ENCODE peak calls at places on chromosomes 3 and 15, in nine cellular contexts. P is stomach, R is Peyer's patch, V is endodermal cell, I is cardiac muscle cell, C is psoas muscle, B is OCI-LY7, G is thyroid gland, Q is heart right ventricle. Y is an unnamed sample.
A peak's percentile ranks its signal among the peaks of the same experiment; 100 is the strongest.

GRCh38 chr3:4550957-4551754 is 58.0 kb downstream of the ITPR1 start:
- DNase-seq in P (no peak), R (no peak), I (no peak), V (no peak), G (no peak), B (no peak), Q (peak; percentile 24), C (no peak), Y (no peak)

GRCh38 chr3:146895026-146895749 is 290.0 kb upstream of the PLSCR5 start:
- DNase-seq in V (no peak), C (no peak), P (no peak), R (no peak), Q (no peak), I (no peak), B (no peak), G (no peak), Y (no peak)

GRCh38 chr3:184443831-184444230 is 64.0 kb downstream of the CHRD start:
- DNase-seq in C (no peak), R (no peak), V (no peak), I (no peak), Q (no peak), B (no peak), P (no peak), G (no peak), Y (no peak)

GRCh38 chr3:186298876-186299275 is 63.2 kb downstream of the DGKG start:
- DNase-seq in V (no peak), R (no peak), Q (no peak), P (no peak), C (no peak), I (no peak), B (no peak), G (no peak), Y (no peak)

GRCh38 chr3:121482651-121483050 is 63.1 kb downstream of the POLQ start:
- DNase-seq in Q (no peak), V (no peak), G (no peak), R (no peak), B (no peak), P (no peak), I (no peak), C (no peak), Y (no peak)

GRCh38 chr3:182583545-182583944 is 209.8 kb upstream of the ATP11B start:
- DNase-seq in C (no peak), I (no peak), V (no peak), G (no peak), R (no peak), P (no peak), Q (no peak), B (no peak), Y (no peak)

GRCh38 chr3:100600181-100601042 is 9.0 kb upstream of the ADGRG7 start:
- DNase-seq in B (no peak), P (no peak), Q (no peak), V (no peak), R (peak; percentile 79), C (no peak), I (no peak), G (no peak), Y (no peak)

GRCh38 chr3:119206611-119207511 is 33.5 kb downstream of the UPK1B start:
- DNase-seq in G (no peak), C (no peak), V (peak; percentile 86), Q (no peak), R (no peak), P (no peak), I (peak; percentile 8), B (no peak), Y (no peak)

GRCh38 chr3:42056840-42057239 is 34.3 kb upstream of the TRAK1 start:
- DNase-seq in C (no peak), I (no peak), P (no peak), G (no peak), R (no peak), B (no peak), Q (no peak), V (no peak), Y (no peak)

GRCh38 chr3:125434582-125435011 is 59.5 kb upstream of the ZNF148 start:
- DNase-seq in Q (no peak), R (no peak), B (no peak), G (no peak), V (no peak), P (no peak), C (no peak), I (no peak), Y (no peak)

GRCh38 chr3:64915778-64916177 is 228.0 kb upstream of the ADAMTS9 start:
- DNase-seq in V (no peak), P (no peak), C (no peak), G (no peak), Q (no peak), B (no peak), I (no peak), R (no peak), Y (no peak)

GRCh38 chr15:67836134-67836455 is 3.8 kb downstream of the RNU6-1 start:
- DNase-seq in R (no peak), C (no peak), I (no peak), G (no peak), B (no peak), P (no peak), Q (no peak), V (no peak), Y (no peak)

GRCh38 chr3:99625643-99626414 is 12.6 kb upstream of the COL8A1 start:
- DNase-seq in G (no peak), I (no peak), R (no peak), B (no peak), V (no peak), P (no peak), C (no peak), Q (no peak), Y (no peak)

GRCh38 chr3:185656321-185656840 is 70.3 kb downstream of the SENP2 start:
- DNase-seq in R (no peak), C (peak; percentile 64), B (no peak), Q (no peak), I (no peak), P (no peak), V (no peak), G (no peak), Y (peak; percentile 31)

GRCh38 chr15:80588801-80589200 is 106.3 kb upstream of the ABHD17C start:
- DNase-seq in G (no peak), B (no peak), R (no peak), C (no peak), P (peak; percentile 35), I (no peak), Q (no peak), V (peak; percentile 2), Y (no peak)

GRCh38 chr15:87846746-87847145 is 409.8 kb downstream of the NTRK3 start:
- DNase-seq in C (no peak), I (no peak), Q (no peak), P (no peak), G (no peak), R (no peak), B (no peak), V (no peak), Y (no peak)

GRCh38 chr15:87844031-87844430 is 412.5 kb downstream of the NTRK3 start:
- DNase-seq in R (no peak), V (no peak), P (no peak), Q (no peak), B (no peak), G (no peak), I (no peak), C (no peak), Y (no peak)

GRCh38 chr15:87841426-87841998 is 415.0 kb downstream of the NTRK3 start:
- DNase-seq in P (no peak), C (no peak), V (no peak), I (no peak), G (no peak), B (no peak), Q (no peak), R (no peak), Y (no peak)

GRCh38 chr15:87848012-87848411 is 408.5 kb downstream of the NTRK3 start:
- DNase-seq in C (no peak), R (no peak), B (no peak), Q (no peak), V (no peak), G (no peak), I (no peak), P (no peak), Y (no peak)

DNA sequence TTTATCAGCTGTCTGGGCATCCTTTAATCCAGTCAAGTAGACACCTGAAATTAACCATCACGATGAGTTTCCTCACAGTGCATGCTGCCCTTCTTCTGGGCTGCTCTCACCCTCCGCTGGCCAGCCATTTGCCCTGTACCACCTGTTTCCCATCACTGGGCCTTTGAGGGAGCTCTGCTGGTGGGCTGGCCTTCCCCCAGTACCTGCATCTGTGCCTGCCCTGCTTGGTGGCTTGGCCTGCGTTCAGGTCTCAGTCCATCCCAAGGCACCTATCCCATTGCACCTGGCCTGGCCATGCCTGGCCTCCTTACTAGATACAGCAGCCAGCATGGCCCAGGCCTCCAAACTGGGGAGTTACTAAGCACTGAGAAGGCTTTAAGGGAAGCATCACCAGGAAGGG is 413.2 kb downstream of the NTRK3 start:
- DNase-seq in V (no peak), B (no peak), I (no peak), Q (no peak), G (no peak), C (no peak), P (no peak), R (no peak), Y (no peak)
- H3K27ac ChIP-seq in V (no peak overlapping the region), B (no peak overlapping the region), I (no peak overlapping the region), Q (no peak overlapping the region), G (no peak overlapping the region), C (no peak overlapping the region), P (no peak overlapping the region), R (no peak overlapping the region), Y (no peak overlapping the region)

GRCh38 chr3:48595075-48595525 is at the start of gene COL7A1:
- DNase-seq in V (no peak), P (no peak), C (no peak), Q (peak; percentile 33), B (no peak), R (no peak), I (no peak), G (peak; percentile 5), Y (no peak)
- H3K4me1 ChIP-seq in V (no peaks in the 10 kb centered on the region), P (peaks cover 43% of the 10 kb centered on the region), C (peaks cover 57% of the 10 kb centered on the region), Q (peaks cover 62% of the 10 kb centered on the region), B (no peaks in the 10 kb centered on the region), R (no peaks in the 10 kb centered on the region), I (peaks cover 6% of the 10 kb centered on the region), G (peaks cover 12% of the 10 kb centered on the region), Y (peaks cover 31% of the 10 kb centered on the region)

GRCh38 chr3:116446037-116446436 is 750 bp upstream of the LSAMP start:
- DNase-seq in G (no peak), C (no peak), V (no peak), I (no peak), Q (no peak), B (no peak), P (no peak), R (no peak), Y (no peak)
- H3K9me3 ChIP-seq in G (no peaks in the 10 kb centered on the region), C (no peaks in the 10 kb centered on the region), V (no peaks in the 10 kb centered on the region), I (no peaks in the 10 kb centered on the region), Q (no peaks in the 10 kb centered on the region), B (no peaks in the 10 kb centered on the region), P (no peaks in the 10 kb centered on the region), R (no peaks in the 10 kb centered on the region), Y (no peaks in the 10 kb centered on the region)

DNA sequence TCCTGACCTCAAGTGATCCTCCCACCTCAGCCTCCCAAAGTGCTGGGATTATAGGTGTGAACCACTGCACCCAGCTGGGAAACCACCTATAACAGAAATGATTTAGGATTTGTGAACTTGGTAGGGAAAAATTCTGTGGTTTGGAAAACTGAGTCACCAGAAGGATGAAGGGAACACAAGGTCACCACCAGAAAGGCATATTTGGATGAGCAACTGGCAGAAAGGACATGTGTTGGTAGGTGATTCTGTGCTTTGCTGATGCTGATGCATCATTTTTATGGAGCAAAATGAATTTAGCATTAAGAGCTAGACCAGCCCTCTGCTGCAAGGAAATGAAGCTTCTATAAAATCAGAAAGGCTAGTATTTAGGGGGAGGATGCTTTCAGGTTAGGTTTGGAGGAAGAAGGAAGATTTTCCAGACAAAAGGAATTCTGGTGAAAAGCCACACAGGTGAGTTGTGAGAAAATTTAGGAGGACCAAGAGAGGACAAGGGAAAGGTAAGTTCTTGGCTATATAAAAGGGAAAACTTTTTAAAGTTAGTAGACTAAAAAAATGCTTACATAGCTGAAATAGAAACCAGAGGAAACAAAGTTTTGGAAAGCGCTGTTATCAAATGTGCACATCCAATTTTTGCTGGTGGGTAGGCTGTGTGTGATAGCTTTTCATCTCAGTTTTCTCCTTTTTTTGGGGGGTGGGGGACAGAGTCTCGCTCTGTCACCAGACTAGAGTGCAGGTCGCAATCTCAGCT is 3.6 kb downstream of the PXK start:
- DNase-seq in C (no peak), Q (no peak), B (no peak), I (no peak), G (no peak), V (no peak), P (no peak), R (no peak), Y (no peak)
- H3K27ac ChIP-seq in C (peak overlapping the region; percentile 50), Q (no peak overlapping the region), B (peak overlapping the region; percentile 82), I (no peak overlapping the region), G (peak overlapping the region; percentile 8), V (no peak overlapping the region), P (no peak overlapping the region), R (no peak overlapping the region), Y (no peak overlapping the region)